ENCODE peak calls at places on chromosomes 4 and X, in four cellular contexts. U, A, B and E are unnamed samples.

GRCh38 chr4:25816591-25817058 is 46.2 kb downstream of the SEL1L3 start:
- DNase-seq in U (no peak), A (no peak), B (no peak), E (no peak)

GRCh38 chrX:72016881-72017783 is 106.5 kb downstream of the NHSL2 start:
- DNase-seq in A (no peak), U (no peak), B (no peak), E (no peak)

GRCh38 chr4:78960926-78961325 is 21.7 kb upstream of the PAQR3 start:
- DNase-seq in U (no peak), A (no peak), B (no peak), E (no peak)

GRCh38 chr4:14143892-14144291 is 516.4 kb upstream of the BOD1L1 start:
- DNase-seq in B (no peak), U (no peak), A (no peak), E (no peak)

GRCh38 chrX:123943074-123943473 is 18.4 kb upstream of the STAG2 start:
- DNase-seq in B (no peak), A (no peak), U (no peak), E (no peak)

GRCh38 chrX:9327747-9328145 is 137.1 kb upstream of the TBL1X start:
- DNase-seq in A (no peak), U (no peak), B (no peak), E (no peak)

GRCh38 chrX:22396408-22396807 is 123.7 kb downstream of the CBLL2 start:
- DNase-seq in A (no peak), B (no peak), U (no peak), E (no peak)

GRCh38 chrX:45758319-45758718 is 557.6 kb upstream of the DIPK2B start:
- DNase-seq in A (no peak), B (no peak), U (no peak), E (no peak)

GRCh38 chrX:78104447-78105176 is 564 bp downstream of the PGK1 start:
- DNase-seq in B (peak; percentile 33), U (peak; percentile 35), A (peak; percentile 82), E (peak; percentile 33)